ENCODE peak calls at places on chromosomes 16 and 17, in five cellular contexts. L is NCI-H446; U is transverse colon; S is HuH-7.5; T is activated CD8-positive, alpha-beta memory T cell treated with anti-CD3 and anti-CD28 coated beads for 24 hours. R is an unnamed sample.

GRCh38 chr16:66326995-66327513 is 39.4 kb upstream of the CDH5 start:
- DNase-seq in L (no peak), U (peak; percentile 21), S (no peak), T (no peak), R (no peak)

GRCh38 chr16:86622700-86623615 is 44.6 kb downstream of the FOXL1 start:
- DNase-seq in L (no peak), U (no peak), S (no peak), T (no peak), R (no peak)

GRCh38 chr16:75250089-75250808 is 1.2 kb downstream of the BCAR1 start:
- DNase-seq in L (no peak), U (peak; percentile 81), S (peak; percentile 78), T (no peak), R (no peak)

GRCh38 chr16:27922433-27922832 is 141.1 kb downstream of the GSG1L start:
- DNase-seq in L (no peak), U (no peak), S (no peak), T (no peak), R (no peak)

GRCh38 chr16:81539009-81539820 is 94.6 kb downstream of the CMIP start:
- DNase-seq in L (no peak), U (no peak), S (no peak), T (no peak), R (no peak)

GRCh38 chr16:59192551-59193199 is 458.6 kb upstream of the GOT2 start:
- DNase-seq in L (no peak), U (no peak), S (peak; percentile 3), T (no peak), R (no peak)

GRCh38 chr17:75065562-75066151 is 18.6 kb downstream of the KCTD2 start:
- DNase-seq in L (no peak), U (no peak), S (no peak), T (no peak), R (no peak)

GRCh38 chr16:9966569-9967157 is 215.6 kb downstream of the GRIN2A start:
- DNase-seq in L (no peak), U (no peak), S (no peak), T (no peak), R (no peak)

GRCh38 chr17:19004601-19005441 is at the start of gene FAM83G:
- DNase-seq in L (no peak), U (peak; percentile 92), S (peak; percentile 60), T (peak; percentile 94), R (no peak)

GRCh38 chr17:31216053-31216751 is 80.8 kb downstream of the OMG start:
- DNase-seq in L (peak; percentile 12), U (no peak), S (no peak), T (no peak), R (peak; percentile 16)

R was measured in DMS 273 treated with DMSO at 0.1 percent for 48 hours.